ENCODE peak calls at places on chromosome 15, in five cellular contexts. Y is ovary, G is neural progenitor cell, D is naive B cell, A is putamen. V is an unnamed sample.

GRCh38 chr15:79595271-79595670 is 163.1 kb downstream of the MINAR1 start:
- DNase-seq in Y (no peak), G (no peak), D (no peak), A (no peak), V (no peak)

GRCh38 chr15:73650387-73651126 is 17.4 kb upstream of the NPTN start:
- DNase-seq in Y (no peak), G (no peak), D (no peak), A (no peak), V (peak; percentile 23)

GRCh38 chr15:88878720-88879184 is 16.6 kb downstream of the HAPLN3 start:
- DNase-seq in Y (no peak), G (peak; percentile 82), D (no peak), A (no peak), V (peak; percentile 87)

GRCh38 chr15:86159436-86159835 is 79.8 kb downstream of the AGBL1 start:
- DNase-seq in Y (no peak), G (no peak), D (no peak), A (no peak), V (no peak)

GRCh38 chr15:92328207-92328606 is 65.5 kb upstream of the ST8SIA2 start:
- DNase-seq in Y (no peak), G (no peak), D (no peak), A (no peak), V (no peak)

GRCh38 chr15:90868261-90868689 is at the start of gene FURIN:
- DNase-seq in Y (no peak), G (no peak), D (no peak), A (no peak), V (no peak)

GRCh38 chr15:24772256-24772655 is 96.7 kb downstream of the NPAP1 start:
- DNase-seq in Y (no peak), G (peak; percentile 67), D (no peak), A (no peak), V (no peak)

GRCh38 chr15:84992157-84992940 is 10.7 kb downstream of the PDE8A start:
- DNase-seq in Y (no peak), G (no peak), D (no peak), A (no peak), V (no peak)

GRCh38 chr15:69906256-69907185 is 191.2 kb downstream of the TLE3 start:
- DNase-seq in Y (no peak), G (no peak), D (no peak), A (no peak), V (no peak)

GRCh38 chr15:41281236-41281635 is 50.2 kb downstream of the CHP1 start:
- DNase-seq in Y (no peak), G (no peak), D (no peak), A (no peak), V (no peak)

GRCh38 chr15:57902155-57902554 is 163.4 kb downstream of the ALDH1A2 start:
- DNase-seq in Y (no peak), G (no peak), D (no peak), A (no peak), V (no peak)

GRCh38 chr15:83206387-83206970 is 1.1 kb downstream of the HDGFL3 start:
- DNase-seq in Y (no peak), G (no peak), D (no peak), A (peak; percentile 9), V (peak; percentile 12)

GRCh38 chr15:63978511-63979226 is 67.6 kb downstream of the DAPK2 start:
- DNase-seq in Y (no peak), G (peak; percentile 23), D (no peak), A (no peak), V (no peak)

GRCh38 chr15:89766357-89767311 is 9.5 kb upstream of the MESP2 start:
- DNase-seq in Y (no peak), G (no peak), D (no peak), A (no peak), V (no peak)

GRCh38 chr15:74906450-74907276 is at the start of gene FAM219B:
- DNase-seq in Y (peak; percentile 92), G (peak; percentile 97), D (peak; percentile 77), A (peak; percentile 90), V (peak; percentile 94)

GRCh38 chr15:97955529-97955928 is 5.0 kb upstream of the ARRDC4 start:
- DNase-seq in Y (no peak), G (no peak), D (no peak), A (no peak), V (no peak)

GRCh38 chr15:65092911-65093792 is 16.6 kb downstream of the KBTBD13 start:
- DNase-seq in Y (no peak), G (no peak), D (no peak), A (no peak), V (no peak)

GRCh38 chr15:66066005-66066404 is 187.5 kb downstream of the MEGF11 start:
- DNase-seq in Y (no peak), G (no peak), D (no peak), A (no peak), V (no peak)

V was measured in BE2C.